ENCODE peak calls at places on chromosome 3, in ten cellular contexts. S is CD8-positive, alpha-beta T cell; P is PC-9; H is testis; R is IMR-90; K is spleen; U is CD4-positive, alpha-beta T cell; G is fibroblast of lung; A is brain microvascular endothelial cell; F is heart right ventricle. L is an unnamed sample.

GRCh38 chr3:123834631-123835030 is 49.5 kb downstream of the MYLK start:
- DNase-seq in S (no peak), P (peak), H (no peak), R (peak), K (no peak), U (no peak), G (peak), A (peak), F (no peak), L (no peak)

GRCh38 chr3:30357897-30358296 is 248.5 kb upstream of the TGFBR2 start:
- DNase-seq in S (no peak), P (no peak), H (no peak), R (no peak), K (no peak), U (no peak), G (no peak), A (no peak), F (no peak), L (no peak)

GRCh38 chr3:73475717-73476116 is 149.0 kb downstream of the PDZRN3 start:
- DNase-seq in S (no peak), P (no peak), H (no peak), R (no peak), K (no peak), U (no peak), G (no peak), A (no peak), F (no peak), L (no peak)

GRCh38 chr3:39219702-39220101 is 27.3 kb upstream of the XIRP1 start:
- DNase-seq in S (no peak), P (no peak), H (no peak), R (no peak), K (no peak), U (no peak), G (no peak), A (no peak), F (no peak), L (no peak)

GRCh38 chr3:47017504-47018268 is 38.2 kb downstream of the NBEAL2 start:
- DNase-seq in S (no peak), P (peak), H (no peak), R (peak), K (no peak), U (no peak), G (no peak), A (peak), F (no peak), L (no peak)

GRCh38 chr3:16338999-16339398 is 74.0 kb downstream of the OXNAD1 start:
- DNase-seq in S (no peak), P (peak), H (no peak), R (peak), K (no peak), U (no peak), G (peak), A (peak), F (no peak), L (peak)

GRCh38 chr3:122609798-122610559 is 32.5 kb downstream of the PARP15 start:
- DNase-seq in S (no peak), P (peak), H (no peak), R (peak), K (no peak), U (no peak), G (peak), A (peak), F (no peak), L (no peak)

GRCh38 chr3:117165611-117166051 is 456.1 kb downstream of the TUSC7 start:
- DNase-seq in S (no peak), P (no peak), H (no peak), R (peak), K (no peak), U (no peak), G (no peak), A (no peak), F (no peak), L (no peak)

GRCh38 chr3:42839616-42840015 is 30.4 kb downstream of the ACKR2 start:
- DNase-seq in S (no peak), P (peak), H (peak), R (peak), K (no peak), U (peak), G (peak), A (peak), F (peak), L (no peak)

GRCh38 chr3:10867384-10867783 is 51.4 kb downstream of the SLC6A11 start:
- DNase-seq in S (no peak), P (no peak), H (no peak), R (no peak), K (no peak), U (no peak), G (peak), A (peak), F (no peak), L (no peak)

GRCh38 chr3:99681976-99682375 is 43.6 kb downstream of the COL8A1 start:
- DNase-seq in S (no peak), P (no peak), H (no peak), R (no peak), K (no peak), U (no peak), G (no peak), A (no peak), F (no peak), L (no peak)

GRCh38 chr3:99684678-99685077 is 46.3 kb downstream of the COL8A1 start:
- DNase-seq in S (no peak), P (no peak), H (no peak), R (no peak), K (no peak), U (no peak), G (no peak), A (no peak), F (no peak), L (no peak)

GRCh38 chr3:99681512-99681911 is 43.1 kb downstream of the COL8A1 start:
- DNase-seq in S (no peak), P (no peak), H (no peak), R (no peak), K (no peak), U (no peak), G (peak), A (no peak), F (no peak), L (no peak)

GRCh38 chr3:99683465-99683864 is 45.1 kb downstream of the COL8A1 start:
- DNase-seq in S (no peak), P (no peak), H (no peak), R (no peak), K (no peak), U (no peak), G (no peak), A (no peak), F (no peak), L (no peak)

DNA sequence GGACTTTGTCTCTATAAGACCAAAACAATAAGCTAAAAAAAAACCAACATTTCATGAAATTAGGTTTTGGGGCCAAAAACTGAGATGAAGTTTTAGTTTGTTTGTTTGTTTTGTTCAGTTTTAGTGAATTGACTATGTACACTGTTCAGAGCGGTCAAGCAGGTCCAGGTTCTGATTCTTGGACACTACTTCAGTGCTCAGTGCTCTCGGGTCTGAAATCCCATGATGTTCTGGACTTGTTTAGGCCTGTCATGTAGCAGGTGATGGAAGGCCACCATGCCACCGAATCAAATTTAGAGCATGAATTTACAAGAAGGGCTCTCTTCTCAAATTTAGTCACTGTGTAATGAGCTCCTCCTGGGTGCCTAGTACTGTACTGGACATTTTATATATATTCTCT is 45.5 kb downstream of the COL8A1 start:
- DNase-seq in S (no peak), P (no peak), H (no peak), R (no peak), K (no peak), U (no peak), G (no peak), A (no peak), F (no peak), L (no peak)
- H3K27ac ChIP-seq in S (no peak), P (no peak), H (no peak), R (no peak), K (no peak), U (no peak), G (no peak), A (no peak), F (peak), L (peak)

DNA sequence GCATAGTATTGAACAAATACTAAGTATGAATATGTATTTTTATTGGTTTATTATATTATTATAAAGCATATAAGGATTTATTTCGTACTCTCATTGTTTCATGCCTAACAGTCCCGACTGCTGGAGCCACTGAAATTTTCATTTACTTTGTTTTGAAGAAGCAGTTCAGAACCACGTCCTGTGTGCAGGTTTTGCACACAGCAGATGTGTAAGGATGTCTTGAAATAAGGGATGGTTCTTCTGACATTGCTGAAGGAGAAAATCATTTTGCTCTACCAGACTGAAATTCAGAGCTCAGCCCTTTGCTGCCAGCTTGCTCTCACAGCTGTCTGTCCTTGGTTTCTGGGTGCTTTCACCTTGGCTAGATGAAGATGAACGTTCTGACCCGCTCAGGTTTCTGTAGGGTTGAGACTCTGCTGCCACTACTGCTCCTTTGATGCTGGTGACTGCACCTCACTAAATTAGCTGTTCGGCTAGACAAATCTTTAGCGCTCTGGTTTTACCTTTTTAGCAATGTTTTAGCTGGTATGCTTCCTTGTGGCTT is 54.2 kb downstream of the UBE2E1 start:
- DNase-seq in S (no peak), P (no peak), H (no peak), R (no peak), K (no peak), U (no peak), G (no peak), A (no peak), F (no peak), L (no peak)
- TF ChIP-seq CTCF in S (no peak), P (no peak), H (no peak), R (no peak), K (no peak), U (no peak), G (no peak), A (no peak), F (no peak), L (no peak)

GRCh38 chr3:187734841-187735240 is 10.4 kb downstream of the BCL6 start:
- DNase-seq in S (no peak), P (no peak), H (no peak), R (no peak), K (no peak), U (no peak), G (peak), A (no peak), F (no peak), L (no peak)

GRCh38 chr3:187737401-187738088 is 7.7 kb downstream of the BCL6 start:
- DNase-seq in S (no peak), P (no peak), H (peak), R (peak), K (peak), U (no peak), G (peak), A (peak), F (peak), L (peak)

GRCh38 chr3:187736418-187736871 is 8.8 kb downstream of the BCL6 start:
- DNase-seq in S (no peak), P (peak), H (peak), R (peak), K (no peak), U (no peak), G (peak), A (peak), F (peak), L (no peak)

GRCh38 chr3:187735383-187735782 is 9.9 kb downstream of the BCL6 start:
- DNase-seq in S (no peak), P (no peak), H (no peak), R (no peak), K (no peak), U (no peak), G (no peak), A (no peak), F (no peak), L (no peak)

DNA sequence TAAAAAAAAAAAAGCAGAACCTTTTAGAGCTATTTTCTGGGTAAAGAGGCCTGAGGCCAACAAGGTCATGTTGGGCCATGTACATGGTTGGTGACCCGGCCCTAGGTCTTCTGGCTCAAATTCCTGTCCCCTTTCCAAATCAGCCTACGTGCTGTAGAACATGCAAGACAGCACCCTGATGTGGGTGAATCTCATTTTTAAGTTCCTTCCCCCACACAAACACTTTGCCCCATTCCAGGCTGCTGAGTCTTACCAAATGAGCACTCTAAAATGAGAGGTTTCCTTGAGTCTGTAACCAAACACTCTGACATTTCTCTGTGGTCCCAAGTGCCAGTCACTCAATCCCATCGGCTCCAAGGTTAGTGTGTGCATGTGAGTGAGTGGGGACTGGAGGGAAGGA is 9.4 kb downstream of the BCL6 start:
- DNase-seq in S (no peak), P (no peak), H (no peak), R (no peak), K (no peak), U (no peak), G (peak), A (no peak), F (no peak), L (no peak)
- H3K27ac ChIP-seq in S (no peak), P (peak), H (no peak), R (no peak), K (peak), U (no peak), G (no peak), A (no peak), F (peak), L (peak)

DNA sequence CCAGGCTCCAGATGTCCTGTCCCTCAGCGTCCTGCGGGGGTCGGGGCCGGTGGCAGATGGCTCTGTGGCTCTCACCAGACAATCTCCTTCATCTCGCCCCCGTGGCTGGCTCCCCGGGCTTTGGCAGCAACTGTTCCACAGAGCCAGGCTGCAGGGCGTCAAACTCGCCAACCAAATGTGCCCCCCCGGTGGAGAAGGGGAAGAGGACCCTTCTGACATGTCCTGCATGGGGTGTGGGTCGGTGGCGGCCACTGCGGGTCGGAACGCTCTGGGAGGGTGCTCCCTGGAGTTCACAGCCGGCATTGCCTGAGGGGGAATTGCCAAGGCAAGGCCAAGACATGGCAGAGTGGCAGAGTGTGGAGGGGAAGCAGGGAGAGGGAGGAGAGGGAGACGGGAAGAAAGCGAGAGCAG is 36.0 kb downstream of the BDH1 start:
- DNase-seq in S (no peak), P (no peak), H (no peak), R (no peak), K (no peak), U (no peak), G (no peak), A (no peak), F (no peak), L (no peak)
- TF ChIP-seq CTCF in S (no peak), P (no peak), H (no peak), R (no peak), K (no peak), U (no peak), G (no peak), A (peak), F (no peak), L (no peak)

GRCh38 chr3:71685686-71686085 is 39.5 kb downstream of the EIF4E3 start:
- DNase-seq in S (no peak), P (no peak), H (no peak), R (no peak), K (no peak), U (no peak), G (no peak), A (no peak), F (no peak), L (no peak)

GRCh38 chr3:71680588-71680987 is 44.6 kb downstream of the EIF4E3 start:
- DNase-seq in S (no peak), P (no peak), H (no peak), R (peak), K (no peak), U (no peak), G (peak), A (peak), F (no peak), L (no peak)

GRCh38 chr3:71684752-71685151 is 40.5 kb downstream of the EIF4E3 start:
- DNase-seq in S (no peak), P (peak), H (peak), R (peak), K (no peak), U (no peak), G (peak), A (peak), F (peak), L (no peak)

GRCh38 chr3:71681224-71681668 is 44.0 kb downstream of the EIF4E3 start:
- DNase-seq in S (no peak), P (no peak), H (peak), R (peak), K (no peak), U (no peak), G (peak), A (peak), F (peak), L (peak)

GRCh38 chr3:71684046-71684730 is 41.0 kb downstream of the EIF4E3 start:
- DNase-seq in S (no peak), P (no peak), H (no peak), R (no peak), K (no peak), U (no peak), G (no peak), A (no peak), F (no peak), L (no peak)
- H3K27ac ChIP-seq in S (no peak), P (no peak), H (no peak), R (peak), K (no peak), U (no peak), G (no peak), A (no peak), F (no peak), L (no peak)

GRCh38 chr3:191051037-191051436 is 148.0 kb upstream of the OSTN start:
- DNase-seq in S (no peak), P (peak), H (no peak), R (peak), K (no peak), U (no peak), G (peak), A (no peak), F (no peak), L (no peak)
- TF ChIP-seq CTCF in S (no peak), P (peak), H (peak), R (peak), K (no peak), U (peak), G (peak), A (no peak), F (peak), L (peak)

GRCh38 chr3:50609071-50609742 is 2.4 kb downstream of the CISH start:
- DNase-seq in S (no peak), P (no peak), H (no peak), R (no peak), K (no peak), U (no peak), G (no peak), A (no peak), F (no peak), L (no peak)
- H3K27ac ChIP-seq in S (peak), P (no peak), H (no peak), R (no peak), K (peak), U (peak), G (no peak), A (no peak), F (peak), L (no peak)

DNA sequence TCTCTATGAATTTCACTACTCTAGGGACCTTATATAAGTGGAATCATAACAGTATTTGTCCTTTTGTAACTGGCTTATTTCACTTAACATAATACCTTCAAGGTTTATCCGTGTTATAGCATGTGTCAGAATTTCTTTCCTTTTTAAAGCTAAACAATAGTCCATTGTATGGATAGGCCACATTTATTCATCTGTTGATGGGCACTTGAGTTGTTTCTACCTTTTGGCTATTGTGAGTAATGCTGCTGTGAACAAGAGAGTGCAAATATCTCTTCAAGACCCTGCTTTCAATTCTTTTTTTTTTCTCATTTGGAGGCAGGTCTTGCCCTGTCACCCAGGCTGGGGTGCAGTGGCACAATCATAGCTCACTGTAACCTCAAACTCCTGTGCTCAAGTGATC is 56.5 kb downstream of the CHCHD6 start:
- DNase-seq in S (no peak), P (no peak), H (no peak), R (no peak), K (no peak), U (no peak), G (no peak), A (no peak), F (no peak), L (no peak)
- TF ChIP-seq CTCF in S (no peak), P (no peak), H (no peak), R (no peak), K (no peak), U (no peak), G (no peak), A (no peak), F (no peak), L (no peak)